ENCODE peak calls at places on chromosomes 16 and 17, in seven cellular contexts. Q is cerebellar cortex, X is GM13976, F is endothelial cell, S is EL, I is germinal center, H is lung microvascular endothelial cell. G is an unnamed sample.

GRCh38 chr17:46038937-46039336 is 39.9 kb downstream of the STH start:
- DNase-seq in F (no peak), S (no peak), I (no peak), H (no peak), X (no peak), Q (no peak), G (no peak)

GRCh38 chr16:84684592-84684965 is 15.2 kb upstream of the USP10 start:
- DNase-seq in I (no peak), X (no peak), S (no peak), H (peak; percentile 21), Q (no peak), F (no peak), G (no peak)

GRCh38 chr17:69743091-69743490 is 328.6 kb downstream of the MAP2K6 start:
- DNase-seq in X (no peak), H (no peak), Q (no peak), F (no peak), S (no peak), I (no peak), G (no peak)

GRCh38 chr16:85935957-85936760 is 37.2 kb downstream of the IRF8 start:
- DNase-seq in Q (no peak), S (no peak), H (no peak), I (peak; percentile 79), F (no peak), X (peak; percentile 82), G (no peak)

GRCh38 chr17:67280279-67280678 is 35.3 kb upstream of the HELZ start:
- DNase-seq in I (no peak), F (no peak), S (no peak), Q (no peak), H (peak; percentile 74), X (no peak), G (no peak)

GRCh38 chr16:14510939-14511797 is 118.9 kb downstream of the PARN start:
- DNase-seq in X (no peak), S (peak; percentile 83), H (no peak), I (no peak), F (no peak), Q (no peak), G (peak; percentile 74)

GRCh38 chr17:30248786-30249185 is 13.3 kb upstream of the SLC6A4 start:
- DNase-seq in X (no peak), S (no peak), H (no peak), Q (no peak), F (no peak), I (no peak), G (no peak)

GRCh38 chr16:10895053-10895946 is 18.3 kb downstream of the CIITA start:
- DNase-seq in X (no peak), F (peak; percentile 71), Q (no peak), I (peak; percentile 56), S (peak; percentile 36), H (peak; percentile 56), G (no peak)

GRCh38 chr17:81422776-81423697 is 27.8 kb downstream of the BAHCC1 start:
- DNase-seq in X (no peak), F (no peak), H (peak; percentile 90), Q (no peak), I (no peak), S (peak; percentile 97), G (peak; percentile 79)

GRCh38 chr17:77505460-77505769 is 364.6 kb downstream of the SEC14L1 start:
- DNase-seq in Q (no peak), X (no peak), I (no peak), F (no peak), S (no peak), H (no peak), G (no peak)

GRCh38 chr17:61149106-61149505 is 250.5 kb upstream of the TBX2 start:
- DNase-seq in I (no peak), X (no peak), F (no peak), H (no peak), Q (no peak), S (no peak), G (no peak)

GRCh38 chr16:19589771-19590302 is 34.3 kb downstream of the VPS35L start:
- DNase-seq in I (no peak), Q (no peak), S (peak; percentile 16), F (peak; percentile 32), H (peak; percentile 99), X (no peak), G (peak; percentile 37)

GRCh38 chr16:67701420-67701819 is 17.7 kb downstream of the GFOD2 start:
- DNase-seq in S (no peak), Q (no peak), I (no peak), F (no peak), H (no peak), X (no peak), G (no peak)

GRCh38 chr16:68328151-68328859 is 17.5 kb downstream of the PRMT7 start:
- DNase-seq in S (peak; percentile 78), H (peak; percentile 89), X (peak; percentile 84), Q (peak; percentile 97), I (peak; percentile 87), F (peak; percentile 79), G (peak; percentile 37)

GRCh38 chr16:55502801-55503366 is 6.0 kb upstream of the LPCAT2 start:
- DNase-seq in H (no peak), S (peak; percentile 87), X (peak; percentile 7), I (no peak), F (no peak), Q (peak; percentile 25), G (no peak)

GRCh38 chr16:78386925-78387324 is 287.5 kb downstream of the WWOX start:
- DNase-seq in H (no peak), X (no peak), F (no peak), S (no peak), Q (no peak), I (no peak), G (no peak)

GRCh38 chr17:5618511-5618910 is 34.2 kb upstream of the NLRP1 start:
- DNase-seq in X (no peak), I (no peak), F (no peak), H (peak; percentile 49), S (no peak), Q (no peak), G (no peak)

GRCh38 chr17:36591434-36592315 is at the start of gene DHRS11:
- DNase-seq in X (peak; percentile 97), H (peak; percentile 79), Q (peak; percentile 71), I (peak; percentile 91), F (peak; percentile 85), S (peak; percentile 84), G (no peak)

GRCh38 chr17:52297230-52298010 is 138.9 kb upstream of the CA10 start:
- DNase-seq in I (no peak), Q (peak; percentile 43), S (no peak), H (peak; percentile 2), X (no peak), F (no peak), G (no peak)

GRCh38 chr16:17335826-17336492 is 134.8 kb downstream of the XYLT1 start:
- DNase-seq in H (peak; percentile 12), X (no peak), I (no peak), S (no peak), Q (no peak), F (no peak), G (no peak)

GRCh38 chr16:66988197-66988788 is at the start of gene CES4A:
- DNase-seq in I (no peak), Q (no peak), H (no peak), F (no peak), X (no peak), S (peak; percentile 21), G (no peak)

GRCh38 chr17:74574489-74575142 is 7.3 kb upstream of the CD300H start:
- DNase-seq in S (no peak), X (no peak), I (no peak), F (no peak), Q (no peak), H (no peak), G (no peak)

GRCh38 chr17:22469101-22469880 is 777.0 kb downstream of the KCNJ18 start:
- DNase-seq in Q (no peak), F (no peak), H (no peak), I (no peak), S (no peak), X (no peak), G (no peak)

GRCh38 chr16:27431773-27432599 is 30.0 kb downstream of the IL21R start:
- DNase-seq in Q (no peak), X (peak; percentile 44), H (no peak), F (peak; percentile 1), I (no peak), S (peak; percentile 56), G (no peak)

GRCh38 chr16:59535298-59535697 is 801.2 kb upstream of the GOT2 start:
- DNase-seq in X (no peak), H (no peak), I (no peak), Q (no peak), S (no peak), F (no peak), G (no peak)

GRCh38 chr16:54447606-54448440 is 161.2 kb upstream of the IRX3 start:
- DNase-seq in Q (no peak), I (no peak), S (peak; percentile 87), X (no peak), H (peak; percentile 23), F (no peak), G (peak; percentile 85)

GRCh38 chr17:38418069-38418692 is 10.1 kb upstream of the ARHGAP23 start:
- DNase-seq in I (no peak), Q (no peak), X (no peak), H (no peak), F (no peak), S (no peak), G (no peak)

GRCh38 chr16:69186642-69187386 is at the start of gene SNTB2:
- DNase-seq in S (peak; percentile 93), X (peak; percentile 92), Q (peak; percentile 90), F (peak; percentile 89), I (peak; percentile 92), H (peak; percentile 90), G (no peak)

GRCh38 chr17:48545539-48545938 is 630 bp upstream of the HOXB2 start:
- DNase-seq in F (no peak), X (no peak), Q (no peak), H (no peak), I (no peak), S (no peak), G (no peak)

GRCh38 chr17:5840811-5841446 is 229.2 kb upstream of the WSCD1 start:
- DNase-seq in I (no peak), H (no peak), X (no peak), Q (peak; percentile 87), S (no peak), F (no peak), G (no peak)

GRCh38 chr16:87465306-87465705 is 27.5 kb downstream of the ZCCHC14 start:
- DNase-seq in H (peak; percentile 60), X (no peak), S (peak; percentile 77), Q (no peak), F (no peak), I (no peak), G (no peak)

GRCh38 chr16:4213721-4214120 is 28.2 kb downstream of the SRL start:
- DNase-seq in S (peak; percentile 24), X (no peak), F (no peak), Q (no peak), I (no peak), H (no peak), G (no peak)

GRCh38 chr17:45262516-45263476 is 902 bp upstream of the SPATA32 start:
- DNase-seq in H (no peak), S (no peak), Q (peak; percentile 38), F (no peak), X (no peak), I (no peak), G (no peak)

GRCh38 chr17:27455914-27456680 is at the start of gene KSR1:
- DNase-seq in F (peak; percentile 80), H (peak; percentile 84), X (peak; percentile 94), S (peak; percentile 69), I (peak; percentile 91), Q (peak; percentile 74), G (no peak)

GRCh38 chr16:471353-472198 is 46.1 kb downstream of the RAB11FIP3 start:
- DNase-seq in S (peak; percentile 12), Q (peak; percentile 74), H (no peak), I (no peak), X (no peak), F (no peak), G (no peak)